ENCODE peak calls at places on chromosomes 6 and 20, in eight cellular contexts. G, D, I, Y, V, Q, S and X are unnamed samples.

GRCh38 chr20:58229198-58229802 is 847 bp upstream of the ANKRD60 start:
- DNase-seq in G (no peak), D (no peak), I (peak), Y (peak), V (peak), Q (peak), S (peak), X (peak)

GRCh38 chr6:157228421-157229218 is 94.7 kb downstream of the TMEM242 start:
- DNase-seq in G (no peak), D (peak), I (peak), Y (no peak), V (no peak), Q (peak), S (no peak), X (peak)

GRCh38 chr6:128554302-128554701 is 33.9 kb upstream of the PTPRK start:
- DNase-seq in G (no peak), D (no peak), I (no peak), Y (peak), V (no peak), Q (no peak), S (no peak), X (no peak)

GRCh38 chr20:35368616-35369423 is 43.0 kb downstream of the UQCC1 start:
- DNase-seq in G (peak), D (no peak), I (peak), Y (peak), V (peak), Q (peak), S (no peak), X (peak)

GRCh38 chr6:54775586-54775985 is 71.0 kb upstream of the FAM83B start:
- DNase-seq in G (no peak), D (no peak), I (no peak), Y (peak), V (no peak), Q (no peak), S (no peak), X (no peak)

GRCh38 chr6:116847234-116847633 is 18.4 kb upstream of the GPRC6A start:
- DNase-seq in G (peak), D (no peak), I (no peak), Y (peak), V (no peak), Q (no peak), S (no peak), X (peak)

GRCh38 chr6:81938014-81938761 is 185.7 kb upstream of the TENT5A start:
- DNase-seq in G (peak), D (no peak), I (no peak), Y (peak), V (no peak), Q (no peak), S (no peak), X (peak)

GRCh38 chr6:162408805-162409535 is 318.6 kb downstream of the PRKN start:
- DNase-seq in G (no peak), D (no peak), I (peak), Y (no peak), V (no peak), Q (no peak), S (no peak), X (peak)

GRCh38 chr20:53621482-53622246 is 28.0 kb upstream of the ZNF217 start:
- DNase-seq in G (peak), D (no peak), I (no peak), Y (peak), V (no peak), Q (peak), S (no peak), X (peak)

GRCh38 chr6:48671506-48671905 is 560.5 kb upstream of the PTCHD4 start:
- DNase-seq in G (no peak), D (no peak), I (no peak), Y (no peak), V (no peak), Q (no peak), S (no peak), X (no peak)

GRCh38 chr6:49453221-49453620 is 9.8 kb downstream of the MMUT start:
- DNase-seq in G (peak), D (no peak), I (no peak), Y (no peak), V (no peak), Q (no peak), S (no peak), X (peak)

GRCh38 chr20:61535091-61535490 is 283.0 kb downstream of the CDH4 start:
- DNase-seq in G (no peak), D (no peak), I (no peak), Y (no peak), V (no peak), Q (no peak), S (no peak), X (no peak)

GRCh38 chr6:90574610-90575009 is 12.3 kb downstream of the MAP3K7 start:
- DNase-seq in G (no peak), D (no peak), I (no peak), Y (peak), V (no peak), Q (no peak), S (no peak), X (no peak)

GRCh38 chr20:6162239-6162638 is 39.4 kb upstream of the FERMT1 start:
- DNase-seq in G (no peak), D (no peak), I (no peak), Y (peak), V (no peak), Q (no peak), S (no peak), X (no peak)

GRCh38 chr6:119476024-119476423 is 126.5 kb upstream of the MAN1A1 start:
- DNase-seq in G (no peak), D (no peak), I (no peak), Y (no peak), V (no peak), Q (no peak), S (no peak), X (no peak)

GRCh38 chr6:113377362-113377942 is 479.7 kb upstream of the MARCKS start:
- DNase-seq in G (no peak), D (no peak), I (no peak), Y (no peak), V (no peak), Q (no peak), S (no peak), X (no peak)

GRCh38 chr6:137910424-137910834 is 43.4 kb downstream of the TNFAIP3 start:
- DNase-seq in G (no peak), D (no peak), I (no peak), Y (peak), V (no peak), Q (no peak), S (no peak), X (no peak)

GRCh38 chr6:69974193-69974592 is 107.8 kb downstream of the COL19A1 start:
- DNase-seq in G (no peak), D (no peak), I (no peak), Y (peak), V (no peak), Q (no peak), S (no peak), X (no peak)

GRCh38 chr6:110323004-110323657 is 35.0 kb downstream of the METTL24 start:
- DNase-seq in G (no peak), D (no peak), I (no peak), Y (no peak), V (peak), Q (peak), S (peak), X (peak)

GRCh38 chr6:26121141-26122004 is 34.1 kb downstream of the HFE start:
- DNase-seq in G (no peak), D (no peak), I (no peak), Y (peak), V (no peak), Q (no peak), S (no peak), X (no peak)

GRCh38 chr6:28139860-28140500 is 1.7 kb upstream of the ZKSCAN8 start:
- DNase-seq in G (peak), D (no peak), I (no peak), Y (no peak), V (no peak), Q (no peak), S (no peak), X (no peak)
- H3K9ac ChIP-seq in G (no peak), D (no peak), I (no peak), Y (no peak), V (no peak), Q (no peak), S (no peak), X (no peak)

GRCh38 chr6:169005141-169005540 is 248.5 kb downstream of the THBS2 start:
- DNase-seq in G (no peak), D (no peak), I (no peak), Y (peak), V (no peak), Q (no peak), S (no peak), X (no peak)

GRCh38 chr6:169009658-169010057 is 244.0 kb downstream of the THBS2 start:
- DNase-seq in G (no peak), D (no peak), I (no peak), Y (no peak), V (no peak), Q (no peak), S (no peak), X (no peak)

DNA sequence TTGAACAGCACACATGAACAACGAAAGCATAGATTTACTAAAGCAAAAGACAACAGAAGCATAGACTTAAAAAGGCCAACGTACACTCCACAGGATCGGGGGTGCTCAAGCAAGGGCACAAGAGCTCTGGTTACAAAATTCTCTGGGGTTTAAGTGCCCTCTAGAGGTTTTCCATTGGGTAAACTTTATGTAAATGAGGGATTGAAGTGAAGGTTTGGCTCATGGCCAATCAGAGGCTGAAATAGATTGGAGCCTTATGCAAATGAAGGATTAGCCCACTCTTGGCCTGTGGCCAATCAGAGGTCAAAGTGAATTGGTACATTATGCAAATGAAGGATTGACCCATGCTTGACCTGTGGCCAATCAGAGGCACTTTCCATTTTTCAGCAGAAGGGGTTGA is 245.0 kb downstream of the THBS2 start:
- DNase-seq in G (no peak), D (no peak), I (no peak), Y (peak), V (no peak), Q (no peak), S (no peak), X (peak)
- H3K9ac ChIP-seq in G (no peak), D (no peak), I (no peak), Y (no peak), V (no peak), Q (no peak), S (no peak), X (no peak)

DNA sequence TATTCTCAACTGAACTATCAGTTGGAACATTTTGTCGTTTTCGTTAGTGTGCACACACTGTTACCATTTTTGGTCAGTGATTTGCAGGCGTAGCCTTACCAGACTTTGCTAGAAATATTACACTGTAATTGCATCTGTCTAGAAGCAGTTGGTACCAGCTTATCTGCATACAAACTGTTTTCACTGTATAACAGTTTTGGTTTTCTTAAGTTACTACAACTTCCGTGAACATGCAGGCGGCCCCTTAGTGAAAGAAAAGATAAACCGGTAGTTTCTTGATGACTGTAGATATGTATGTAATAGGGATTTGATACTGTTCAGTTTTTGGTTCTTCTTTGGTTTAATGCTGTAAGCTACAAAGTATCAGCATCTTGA is 1.3 kb downstream of the DSTN start:
- DNase-seq in G (peak), D (no peak), I (no peak), Y (peak), V (no peak), Q (no peak), S (no peak), X (no peak)
- H3K9ac ChIP-seq in G (peak), D (no peak), I (no peak), Y (peak), V (no peak), Q (peak), S (peak), X (peak)

GRCh38 chr6:170090561-170090960 is 200.3 kb downstream of the DLL1 start:
- DNase-seq in G (no peak), D (no peak), I (no peak), Y (no peak), V (no peak), Q (no peak), S (no peak), X (no peak)

GRCh38 chr6:170089937-170090335 is 200.9 kb downstream of the DLL1 start:
- DNase-seq in G (no peak), D (no peak), I (no peak), Y (no peak), V (no peak), Q (peak), S (no peak), X (no peak)

GRCh38 chr6:170087946-170088348 is 202.9 kb downstream of the DLL1 start:
- DNase-seq in G (no peak), D (no peak), I (no peak), Y (no peak), V (peak), Q (no peak), S (no peak), X (no peak)

GRCh38 chr6:170086639-170087420 is 204.0 kb downstream of the DLL1 start:
- DNase-seq in G (no peak), D (no peak), I (no peak), Y (no peak), V (no peak), Q (peak), S (no peak), X (no peak)

DNA sequence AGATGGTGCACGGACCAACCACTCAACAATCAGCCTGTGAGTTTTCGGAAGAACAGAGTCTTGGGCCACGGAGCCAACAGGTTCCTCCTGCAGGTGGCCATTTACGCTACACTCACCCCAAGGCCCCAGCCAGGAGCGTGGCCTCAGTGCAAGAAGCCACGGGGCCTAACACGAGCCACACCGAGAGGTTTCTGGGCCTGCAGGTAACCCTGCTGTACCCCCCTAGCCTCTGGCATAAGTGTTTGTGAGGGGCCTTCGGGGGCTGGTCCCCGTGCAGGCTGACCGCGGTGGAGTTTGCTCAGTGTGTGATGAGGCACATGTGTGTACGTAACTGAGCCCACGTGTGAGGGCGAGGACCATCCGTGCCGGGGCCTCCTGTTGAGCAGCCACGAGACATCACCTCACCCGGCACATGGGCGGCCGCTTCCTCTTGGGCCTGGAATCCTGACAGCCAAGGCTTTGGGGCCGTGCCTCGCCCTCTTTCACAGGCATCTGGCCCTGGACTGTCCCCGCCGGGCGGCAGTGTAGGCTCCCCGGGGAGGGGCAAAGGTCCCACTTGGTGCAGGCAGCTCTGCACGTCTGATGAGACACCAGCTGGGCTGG is 202.4 kb downstream of the DLL1 start:
- DNase-seq in G (no peak), D (no peak), I (no peak), Y (no peak), V (no peak), Q (peak), S (no peak), X (no peak)
- H3K9ac ChIP-seq in G (no peak), D (no peak), I (no peak), Y (no peak), V (no peak), Q (no peak), S (no peak), X (no peak)

GRCh38 chr6:45555981-45556771 is 178.4 kb upstream of the SUPT3H start:
- DNase-seq in G (no peak), D (no peak), I (peak), Y (peak), V (no peak), Q (no peak), S (no peak), X (no peak)
- H3K9ac ChIP-seq in G (no peak), D (no peak), I (no peak), Y (peak), V (no peak), Q (no peak), S (no peak), X (no peak)

GRCh38 chr20:19170148-19170547 is 42.3 kb upstream of the SLC24A3 start:
- DNase-seq in G (no peak), D (no peak), I (no peak), Y (no peak), V (no peak), Q (no peak), S (no peak), X (no peak)
- H3K9ac ChIP-seq in G (no peak), D (no peak), I (no peak), Y (no peak), V (no peak), Q (no peak), S (no peak), X (no peak)

GRCh38 chr6:39820553-39820952 is 28.4 kb downstream of the DAAM2 start:
- DNase-seq in G (no peak), D (no peak), I (no peak), Y (no peak), V (no peak), Q (no peak), S (no peak), X (no peak)
- H3K9ac ChIP-seq in G (no peak), D (no peak), I (no peak), Y (no peak), V (no peak), Q (no peak), S (no peak), X (no peak)

DNA sequence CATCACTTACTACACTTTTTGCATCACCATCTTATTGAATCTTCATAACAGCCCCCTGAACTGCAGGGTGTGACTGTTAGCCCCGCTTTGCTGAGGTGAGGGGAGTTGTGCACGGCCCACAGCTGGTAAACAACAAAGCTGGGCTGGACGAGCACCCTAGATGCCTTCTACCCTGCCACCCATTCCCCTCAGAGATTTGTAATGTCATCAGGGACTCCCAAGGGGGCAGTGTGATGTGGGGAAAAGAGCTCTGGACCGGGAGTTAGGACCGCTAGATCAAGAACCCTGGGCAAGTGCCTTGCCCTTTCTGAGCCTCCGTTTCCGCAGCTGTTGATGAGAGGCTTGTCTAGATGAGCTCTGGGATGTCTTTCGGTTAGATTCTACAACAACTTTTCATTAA is 20.9 kb downstream of the PKIG start:
- DNase-seq in G (no peak), D (no peak), I (peak), Y (no peak), V (no peak), Q (no peak), S (no peak), X (peak)
- H3K9ac ChIP-seq in G (no peak), D (no peak), I (no peak), Y (no peak), V (no peak), Q (no peak), S (no peak), X (no peak)

GRCh38 chr20:17637413-17637780 is 44.6 kb downstream of the RRBP1 start:
- DNase-seq in G (no peak), D (no peak), I (no peak), Y (no peak), V (no peak), Q (no peak), S (no peak), X (no peak)

GRCh38 chr20:17635320-17635673 is 46.7 kb downstream of the RRBP1 start:
- DNase-seq in G (no peak), D (no peak), I (no peak), Y (no peak), V (no peak), Q (no peak), S (no peak), X (no peak)

GRCh38 chr20:17637985-17638640 is 43.9 kb downstream of the RRBP1 start:
- DNase-seq in G (no peak), D (no peak), I (no peak), Y (no peak), V (no peak), Q (no peak), S (no peak), X (no peak)

GRCh38 chr20:17635846-17636245 is 46.2 kb downstream of the RRBP1 start:
- DNase-seq in G (no peak), D (no peak), I (no peak), Y (no peak), V (no peak), Q (no peak), S (no peak), X (no peak)

DNA sequence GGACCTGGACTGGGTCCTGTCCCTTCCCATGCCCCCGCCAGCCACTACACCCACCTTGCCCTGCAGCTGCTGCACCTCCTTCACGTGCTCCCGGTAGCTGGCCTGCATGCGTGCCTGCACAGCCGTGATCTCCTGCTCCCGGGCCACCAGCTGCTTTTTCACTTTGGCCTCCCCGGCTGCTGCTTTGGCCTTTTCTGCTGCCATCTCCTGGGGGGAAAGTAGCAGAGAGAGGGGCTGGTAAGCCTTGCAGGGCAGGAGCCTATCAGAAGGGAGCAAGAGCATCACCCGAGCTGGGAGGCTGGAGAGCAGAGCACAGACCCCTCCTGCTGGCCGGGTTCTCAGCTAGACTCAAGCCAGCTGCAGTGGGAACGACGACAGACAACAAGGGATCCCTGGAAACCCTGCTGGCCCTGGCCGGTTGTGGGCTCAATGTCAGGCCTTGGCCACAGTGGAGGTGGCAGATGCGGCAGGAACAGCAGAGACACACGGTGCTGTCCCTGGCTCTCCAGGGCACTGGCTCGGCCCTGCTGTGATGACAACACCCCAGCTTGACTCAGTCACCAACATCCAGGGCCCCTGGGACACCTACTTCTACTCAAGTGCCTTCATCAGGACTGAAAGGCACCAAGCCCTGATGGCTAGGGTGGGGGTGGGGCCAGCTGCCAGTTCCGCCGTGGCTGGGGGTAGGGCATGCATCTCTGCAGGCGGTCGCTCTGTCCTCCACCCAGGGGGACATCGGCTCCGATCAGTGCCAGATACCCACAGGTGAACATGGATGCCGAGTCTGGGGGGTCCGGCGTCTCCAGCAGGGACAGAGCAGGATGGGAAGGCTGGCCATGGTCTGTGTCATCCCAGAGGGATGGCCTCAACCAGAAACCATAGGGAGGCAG is 45.3 kb downstream of the RRBP1 start:
- DNase-seq in G (no peak), D (peak), I (peak), Y (no peak), V (peak), Q (peak), S (no peak), X (peak)
- H3K9ac ChIP-seq in G (no peak), D (peak), I (no peak), Y (no peak), V (no peak), Q (no peak), S (no peak), X (no peak)